ENCODE peak calls at places on chromosomes 4 and X, in four cellular contexts. T is IMR-90, O is pancreas, S is transverse colon. D is an unnamed sample.

GRCh38 chr4:26088433-26088928 is 174.5 kb downstream of the SMIM20 start:
- DNase-seq in T (peak; percentile 78), O (no peak), S (no peak), D (no peak)

GRCh38 chr4:2651998-2652397 is 104.1 kb downstream of the TNIP2 start:
- DNase-seq in T (no peak), O (no peak), S (no peak), D (no peak)

GRCh38 chrX:134608153-134608552 is 50.1 kb downstream of the PLAC1 start:
- DNase-seq in T (no peak), O (no peak), S (no peak), D (no peak)

GRCh38 chrX:130321550-130321949 is 18.2 kb upstream of the SLC25A14 start:
- DNase-seq in T (no peak), O (no peak), S (no peak), D (no peak)

GRCh38 chr4:112765317-112765989 is 128.5 kb downstream of the LARP7 start:
- DNase-seq in T (peak; percentile 18), O (no peak), S (no peak), D (no peak)

GRCh38 chr4:61549356-61549755 is 349.2 kb downstream of the ADGRL3 start:
- DNase-seq in T (no peak), O (no peak), S (no peak), D (no peak)

GRCh38 chr4:36348403-36348938 is 67.1 kb downstream of the DTHD1 start:
- DNase-seq in T (no peak), O (no peak), S (no peak), D (no peak)

GRCh38 chr4:125765936-125766335 is 451.2 kb downstream of the FAT4 start:
- DNase-seq in T (peak; percentile 61), O (no peak), S (no peak), D (no peak)

GRCh38 chrX:24343719-24344118 is 16.7 kb upstream of the SUPT20HL1 start:
- DNase-seq in T (no peak), O (no peak), S (no peak), D (no peak)

GRCh38 chr4:94412019-94413017 is 39.4 kb upstream of the PDLIM5 start:
- DNase-seq in T (peak; percentile 79), O (no peak), S (no peak), D (no peak)

GRCh38 chrX:10235851-10236250 is 79.1 kb downstream of the CLCN4 start:
- DNase-seq in T (peak; percentile 76), O (no peak), S (no peak), D (peak; percentile 35)

GRCh38 chr4:26330946-26331345 is 10.1 kb downstream of the RBPJ start:
- DNase-seq in T (no peak), O (no peak), S (no peak), D (no peak)

GRCh38 chr4:168695288-168695687 is 198.4 kb downstream of the PALLD start:
- DNase-seq in T (no peak), O (no peak), S (no peak), D (no peak)

GRCh38 chr4:171162478-171162877 is 650.7 kb upstream of the GALNTL6 start:
- DNase-seq in T (no peak), O (no peak), S (no peak), D (no peak)

GRCh38 chr4:159966741-159967140 is 863.9 kb downstream of the RAPGEF2 start:
- DNase-seq in T (no peak), O (no peak), S (no peak), D (no peak)

GRCh38 chr4:128608006-128608405 is 201.5 kb upstream of the JADE1 start:
- DNase-seq in T (no peak), O (no peak), S (no peak), D (no peak)

GRCh38 chr4:24808261-24808660 is 12.9 kb downstream of the SOD3 start:
- DNase-seq in T (no peak), O (no peak), S (no peak), D (no peak)

GRCh38 chr4:72827968-72828367 is 241.5 kb downstream of the COX18 start:
- DNase-seq in T (no peak), O (no peak), S (no peak), D (no peak)

GRCh38 chr4:91243132-91243531 is 1060.6 kb upstream of the GRID2 start:
- DNase-seq in T (no peak), O (no peak), S (no peak), D (peak; percentile 60)

GRCh38 chrX:1686642-1687041 is 71.8 kb downstream of the ASMT start:
- DNase-seq in T (no peak), O (no peak), S (no peak), D (no peak)

GRCh38 chrX:24282381-24283121 is 31.3 kb downstream of the SUPT20HL2 start:
- DNase-seq in T (peak; percentile 31), O (no peak), S (no peak), D (no peak)

GRCh38 chrX:18640686-18641085 is 31.2 kb downstream of the RS1 start:
- DNase-seq in T (no peak), O (no peak), S (no peak), D (no peak)

GRCh38 chr4:88599714-88600113 is 7.4 kb downstream of the HERC3 start:
- DNase-seq in T (no peak), O (no peak), S (no peak), D (no peak)

GRCh38 chrX:47222776-47223350 is 4.4 kb downstream of the CDK16 start:
- DNase-seq in T (no peak), O (peak; percentile 4), S (no peak), D (no peak)

DNA sequence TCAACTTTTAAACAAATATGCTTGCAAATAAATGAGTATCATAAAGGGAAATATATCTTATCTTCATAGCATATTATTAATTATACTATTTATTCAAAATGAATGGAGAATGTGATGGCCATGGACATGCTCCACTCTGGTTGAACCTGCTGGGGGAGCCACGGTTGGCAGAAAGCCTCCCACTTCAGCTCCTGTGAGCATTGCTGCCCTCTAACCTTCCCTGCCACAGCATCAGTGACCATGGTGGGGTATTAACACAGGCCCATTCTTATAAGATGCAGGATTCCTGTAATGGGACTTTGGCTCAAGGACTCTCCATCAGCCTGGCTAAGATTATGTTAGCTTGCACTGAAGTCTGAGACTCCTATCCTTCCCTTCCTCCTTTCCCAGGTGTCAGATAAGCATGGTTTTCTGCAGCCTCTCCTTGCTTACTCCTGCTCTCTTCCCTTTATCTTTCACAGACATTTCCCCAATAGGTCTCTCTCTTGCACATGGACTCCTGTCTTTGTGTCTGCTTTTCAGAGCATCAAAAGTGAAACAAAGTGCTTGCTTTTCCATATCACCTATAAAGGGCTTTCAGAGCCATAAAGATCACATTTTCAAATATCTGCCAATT is 4.9 kb upstream of the ABRAXAS1 start:
- DNase-seq in T (no peak), O (no peak), S (no peak), D (no peak)
- H3K27ac ChIP-seq in T (no peak overlapping the region), O (no peak overlapping the region), S (no peak overlapping the region), D (no peak overlapping the region)

DNA sequence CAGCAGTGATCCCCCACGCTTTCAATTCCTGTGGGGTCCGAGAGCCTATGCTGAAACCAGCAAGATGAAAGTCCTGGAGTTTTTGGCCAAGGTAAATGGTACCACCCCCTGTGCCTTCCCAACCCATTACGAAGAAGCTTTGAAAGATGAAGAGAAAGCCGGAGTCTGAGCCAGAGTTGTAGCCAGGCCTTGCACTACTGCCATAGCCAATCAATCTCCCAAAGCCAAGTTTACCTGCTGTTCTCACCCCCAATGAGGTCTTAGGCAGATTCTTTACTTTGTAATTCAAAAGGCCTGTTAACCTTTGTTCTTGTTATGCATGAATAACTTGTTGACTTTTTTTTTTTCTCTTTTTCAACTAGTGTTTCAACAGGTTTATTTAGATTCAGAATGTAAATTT is 4.0 kb downstream of the MAGEB2 start:
- DNase-seq in T (no peak), O (no peak), S (no peak), D (no peak)
- H3K4me3 ChIP-seq in T (no peak overlapping the region), O (no peak overlapping the region), S (no peak overlapping the region), D (no peak overlapping the region)

GRCh38 chrX:20350598-20350997 is 83.9 kb upstream of the RPS6KA3 start:
- DNase-seq in T (no peak), O (no peak), S (no peak), D (no peak)

GRCh38 chrX:20354505-20354904 is 87.8 kb upstream of the RPS6KA3 start:
- DNase-seq in T (no peak), O (no peak), S (no peak), D (no peak)

GRCh38 chrX:20352504-20352903 is 85.8 kb upstream of the RPS6KA3 start:
- DNase-seq in T (no peak), O (no peak), S (no peak), D (no peak)

GRCh38 chrX:20355187-20355586 is 88.5 kb upstream of the RPS6KA3 start:
- DNase-seq in T (no peak), O (no peak), S (no peak), D (no peak)

GRCh38 chrX:20352935-20353336 is 86.2 kb upstream of the RPS6KA3 start:
- DNase-seq in T (no peak), O (no peak), S (no peak), D (no peak)
- H3K27ac ChIP-seq in T (no peak overlapping the region), O (no peak overlapping the region), S (no peak overlapping the region), D (no peak overlapping the region)

DNA sequence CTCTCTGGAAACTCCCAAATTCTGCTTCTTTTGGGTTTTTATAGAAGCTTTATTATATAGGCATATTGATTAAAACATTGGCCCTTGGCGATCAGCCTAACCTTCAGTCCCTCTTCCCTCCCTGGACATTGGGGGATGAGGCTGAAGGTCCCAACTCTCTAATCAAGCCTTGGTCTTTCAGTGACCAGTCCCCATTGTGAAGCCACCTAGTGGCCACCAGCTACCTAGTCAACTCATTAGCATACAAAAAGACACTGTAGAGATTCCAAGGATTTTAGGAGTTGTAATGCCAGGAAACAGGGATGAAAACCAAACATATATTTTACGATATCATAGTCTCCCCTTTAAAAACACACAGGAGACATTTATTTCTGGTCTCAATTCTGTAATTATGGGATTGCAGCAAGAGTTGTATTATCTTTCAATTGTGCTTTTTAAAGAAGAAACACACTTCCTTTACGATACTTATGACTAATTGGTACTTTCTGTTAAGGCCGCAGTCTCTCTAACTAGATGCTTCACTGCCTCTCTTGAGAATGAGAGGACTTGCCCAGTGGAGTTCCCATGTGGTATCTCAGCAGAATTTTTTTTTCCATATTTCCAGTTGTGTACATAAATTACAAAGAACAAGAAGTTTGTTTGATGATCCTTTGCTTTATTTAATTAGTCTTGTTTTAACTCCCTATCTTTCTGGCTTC is 58.2 kb downstream of the WDR17 start:
- DNase-seq in T (no peak), O (peak; percentile 31), S (peak; percentile 9), D (peak; percentile 24)
- H3K4me3 ChIP-seq in T (no peak overlapping the region), O (no peak overlapping the region), S (no peak overlapping the region), D (no peak overlapping the region)

GRCh38 chr4:100582146-100582545 is 64.3 kb upstream of the EMCN start:
- DNase-seq in T (no peak), O (no peak), S (no peak), D (no peak)
- H3K27ac ChIP-seq in T (no peak overlapping the region), O (no peak overlapping the region), S (no peak overlapping the region), D (no peak overlapping the region)

D was measured in right cardiac atrium.